ENCODE peak calls at places on chromosome 5, in five cellular contexts. P, C, K, O and E are unnamed samples.

GRCh38 chr5:171371326-171371725 is 16.3 kb upstream of the NPM1 start:
- DNase-seq in C (no peak), P (no peak), O (no peak), K (no peak), E (peak; percentile 69)

GRCh38 chr5:148542812-148543211 is 111.5 kb downstream of the HTR4 start:
- DNase-seq in O (no peak), C (no peak), P (no peak), K (no peak), E (no peak)

GRCh38 chr5:44885903-44886302 is 77.2 kb downstream of the MRPS30 start:
- DNase-seq in P (no peak), C (no peak), K (no peak), O (no peak), E (no peak)

GRCh38 chr5:43305948-43306563 is 7.2 kb downstream of the HMGCS1 start:
- DNase-seq in O (peak; percentile 80), K (peak; percentile 69), P (no peak), C (no peak), E (no peak)

GRCh38 chr5:103785569-103785968 is 223.0 kb upstream of the NUDT12 start:
- DNase-seq in C (no peak), P (no peak), K (no peak), O (no peak), E (no peak)

GRCh38 chr5:129746884-129747283 is 1.0 kb upstream of the MINAR2 start:
- DNase-seq in K (peak; percentile 11), P (no peak), C (no peak), O (no peak), E (no peak)

GRCh38 chr5:153222956-153223355 is 267.5 kb upstream of the GRIA1 start:
- DNase-seq in O (peak; percentile 32), P (no peak), K (no peak), C (no peak), E (no peak)

GRCh38 chr5:125409101-125409495 is 662.7 kb upstream of the ZNF608 start:
- DNase-seq in P (no peak), O (peak; percentile 39), C (no peak), K (no peak), E (no peak)

GRCh38 chr5:134396274-134396673 is 15.4 kb downstream of the CDKN2AIPNL start:
- DNase-seq in K (no peak), P (no peak), O (no peak), C (no peak), E (no peak)

GRCh38 chr5:34762321-34762871 is 76.6 kb upstream of the TTC23L start:
- DNase-seq in K (no peak), O (peak; percentile 18), C (no peak), P (no peak), E (no peak)

GRCh38 chr5:38234737-38235136 is 23.6 kb upstream of the EGFLAM start:
- DNase-seq in C (no peak), O (no peak), K (no peak), P (no peak), E (no peak)

GRCh38 chr5:57175586-57175985 is 1.7 kb downstream of the GPBP1 start:
- DNase-seq in C (peak; percentile 44), O (peak; percentile 21), P (no peak), K (no peak), E (no peak)

GRCh38 chr5:14063117-14063516 is 80.0 kb upstream of the TRIO start:
- DNase-seq in C (no peak), O (no peak), K (no peak), P (no peak), E (no peak)

GRCh38 chr5:14429102-14429501 is 152.5 kb upstream of the OTULINL start:
- DNase-seq in O (no peak), C (no peak), P (no peak), K (peak; percentile 17), E (no peak)

GRCh38 chr5:116532762-116533525 is 41.7 kb downstream of the SEMA6A start:
- DNase-seq in O (no peak), P (no peak), K (no peak), C (no peak), E (no peak)

GRCh38 chr5:34534237-34535108 is 121.7 kb upstream of the RAI14 start:
- DNase-seq in O (no peak), K (no peak), C (no peak), P (no peak), E (no peak)

GRCh38 chr5:56177134-56177533 is 56.0 kb downstream of the ANKRD55 start:
- DNase-seq in P (no peak), K (no peak), C (no peak), O (no peak), E (no peak)

GRCh38 chr5:128338649-128339048 is 199.4 kb downstream of the FBN2 start:
- DNase-seq in O (no peak), K (no peak), C (no peak), P (no peak), E (no peak)

GRCh38 chr5:6434737-6435136 is 13.9 kb upstream of the UBE2QL1 start:
- DNase-seq in O (no peak), K (no peak), P (peak; percentile 35), C (no peak), E (no peak)

GRCh38 chr5:170380361-170380951 is 8.7 kb downstream of the KCNMB1 start:
- DNase-seq in P (no peak), K (peak; percentile 52), O (no peak), C (no peak), E (no peak)

GRCh38 chr5:136054133-136054996 is 25.6 kb downstream of the TGFBI start:
- DNase-seq in K (no peak), O (no peak), P (no peak), C (no peak), E (peak; percentile 14)

GRCh38 chr5:31630931-31631330 is 8.0 kb upstream of the PDZD2 start:
- DNase-seq in K (peak; percentile 75), C (no peak), P (no peak), O (no peak), E (no peak)

GRCh38 chr5:58670620-58671019 is 87.7 kb downstream of the RAB3C start:
- DNase-seq in K (no peak), O (no peak), C (no peak), P (no peak), E (no peak)

GRCh38 chr5:134590992-134591659 is 41.5 kb downstream of the SAR1B start:
- DNase-seq in K (peak; percentile 35), P (no peak), C (no peak), O (no peak), E (no peak)

GRCh38 chr5:132267166-132267739 is 9.8 kb downstream of the PDLIM4 start:
- DNase-seq in K (no peak), C (no peak), O (no peak), P (no peak), E (peak; percentile 47)

GRCh38 chr5:1315018-1315708 is 20.3 kb upstream of the TERT start:
- DNase-seq in O (no peak), P (no peak), C (no peak), K (no peak), E (peak; percentile 66)

GRCh38 chr5:156755421-156756087 is 94.5 kb upstream of the PPP1R2B start:
- DNase-seq in P (no peak), K (no peak), C (no peak), O (no peak), E (no peak)

GRCh38 chr5:77167695-77168111 is 42.8 kb upstream of the PDE8B start:
- DNase-seq in O (peak; percentile 36), C (no peak), K (no peak), P (no peak), E (no peak)

GRCh38 chr5:124806026-124806856 is 59.8 kb upstream of the ZNF608 start:
- DNase-seq in O (peak; percentile 72), P (peak; percentile 58), K (peak; percentile 94), C (no peak), E (no peak)

GRCh38 chr5:136957428-136957827 is 541.7 kb downstream of the SPOCK1 start:
- DNase-seq in P (no peak), C (no peak), K (no peak), O (no peak), E (no peak)

GRCh38 chr5:110267714-110268113 is 458.8 kb downstream of the TMEM232 start:
- DNase-seq in K (no peak), O (no peak), C (no peak), P (no peak), E (no peak)

GRCh38 chr5:73638344-73639095 is 12.5 kb downstream of the ARHGEF28 start:
- DNase-seq in C (no peak), O (peak; percentile 47), P (no peak), K (no peak), E (no peak)

DNA sequence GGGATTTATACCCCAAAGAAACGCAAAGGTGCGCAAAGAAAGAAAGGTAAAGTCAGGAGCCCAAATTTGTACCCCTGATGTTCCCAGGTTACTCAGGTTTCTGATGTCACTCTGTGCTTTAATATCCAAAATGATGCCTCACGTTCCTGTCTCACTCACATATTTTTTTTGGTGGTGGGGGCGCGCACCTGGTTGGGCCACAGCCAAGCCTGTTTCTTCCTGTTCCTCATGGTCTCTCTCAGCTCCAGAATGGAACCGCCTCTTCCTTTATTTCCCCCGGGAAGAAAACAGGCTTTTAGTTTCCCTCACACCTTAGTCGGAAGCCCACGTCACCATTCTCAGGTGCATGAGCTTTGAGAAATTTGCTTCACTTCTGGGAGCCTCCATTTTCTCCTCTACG is 118.3 kb upstream of the BOD1 start:
- DNase-seq in P (no peak), O (no peak), K (no peak), C (no peak), E (no peak)
- H3K27ac ChIP-seq in P (no peak overlapping the region), O (no peak overlapping the region), K (no peak overlapping the region), C (peak overlapping the region; percentile 4), E (no peak overlapping the region)

GRCh38 chr5:91929522-91929817 is 546.4 kb upstream of the ARRDC3 start:
- DNase-seq in P (no peak), K (no peak), O (no peak), C (no peak), E (no peak)
- H3K27ac ChIP-seq in P (no peak overlapping the region), K (no peak overlapping the region), O (no peak overlapping the region), C (no peak overlapping the region), E (no peak overlapping the region)

DNA sequence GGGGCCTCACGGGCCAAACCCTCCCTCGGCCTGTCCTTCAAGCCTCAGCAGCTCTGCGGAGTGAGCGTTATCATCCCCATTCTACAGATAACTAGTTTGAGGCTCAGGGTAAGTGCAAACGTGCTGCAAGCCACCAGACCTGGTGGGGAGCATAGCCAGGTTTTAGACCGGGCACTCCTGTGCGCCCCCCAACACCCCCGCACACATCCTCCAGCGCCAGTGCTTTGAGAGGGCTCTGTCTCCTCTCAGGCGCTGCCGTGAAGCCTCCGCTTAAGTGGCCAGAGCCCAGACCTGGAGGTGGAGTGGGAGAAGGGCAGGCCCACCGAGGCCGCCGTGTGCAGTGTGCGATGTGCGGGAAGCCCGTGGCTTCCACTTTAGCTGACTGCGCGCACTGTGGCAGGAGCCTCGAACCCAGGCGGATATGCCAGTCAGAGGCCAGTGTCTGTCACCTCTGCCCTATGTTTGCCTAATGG is 1.6 kb upstream of the MGAT1 start:
- DNase-seq in P (no peak), O (no peak), K (no peak), C (peak; percentile 25), E (peak; percentile 89)
- H3K27ac ChIP-seq in P (peak overlapping the region; percentile 92), O (peak overlapping the region; percentile 54), K (peak overlapping the region; percentile 93), C (peak overlapping the region; percentile 97), E (peak overlapping the region; percentile 99)

DNA sequence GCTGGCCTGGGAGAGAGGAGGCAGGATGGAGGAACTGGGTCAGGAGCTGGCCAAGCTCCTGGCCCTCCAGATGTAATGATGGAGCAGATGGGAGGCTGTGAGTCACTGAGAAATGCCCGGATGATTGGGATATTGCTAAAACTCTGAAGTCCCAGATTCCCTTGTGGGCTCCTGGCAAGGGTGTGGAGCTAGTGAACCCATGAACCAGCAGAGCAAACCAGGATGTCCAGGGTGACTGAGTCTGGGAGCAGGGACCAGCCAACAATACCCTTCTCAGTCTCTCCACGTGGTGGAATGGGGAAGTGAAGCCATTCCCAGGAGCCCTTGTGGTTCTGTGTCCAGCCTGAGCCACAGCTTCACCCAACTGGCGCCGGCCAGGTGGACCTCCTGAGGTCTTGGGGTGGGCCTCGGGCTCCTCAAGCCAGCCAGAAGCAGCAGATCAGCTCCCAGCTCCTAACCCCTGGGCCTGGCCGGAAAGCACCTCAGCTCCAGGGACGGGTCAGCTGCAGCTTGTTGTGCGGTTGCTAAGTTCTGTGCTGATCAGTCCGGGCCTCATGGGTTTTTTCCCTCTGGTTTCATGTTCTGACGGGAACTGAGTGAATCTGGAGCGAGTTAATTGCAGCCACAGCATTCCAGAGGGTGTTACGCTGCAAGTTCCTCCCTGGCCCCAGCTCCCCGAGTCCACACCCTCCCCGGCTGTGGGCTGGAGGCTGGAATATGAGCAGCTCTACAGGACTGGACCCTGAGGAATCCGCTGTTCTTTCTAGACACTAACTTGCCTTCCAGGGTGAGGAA is 37.6 kb downstream of the DUSP1 start:
- DNase-seq in C (no peak), K (no peak), O (no peak), P (no peak), E (no peak)
- H3K27ac ChIP-seq in C (peak overlapping the region; percentile 80), K (no peak overlapping the region), O (no peak overlapping the region), P (no peak overlapping the region), E (peak overlapping the region; percentile 77)